ENCODE peak calls at places on chromosomes 4 and X, in eight cellular contexts. I is AG09309; Y is H54; Q is T-cell; F is activated CD4-positive, alpha-beta T cell treated with anti-CD3 and anti-CD28 coated beads, Interleukin-2, amount 50 U/mL, for 4 hours; U is HFFc6; K is nucleus accumbens; A is neural crest cell. Z is an unnamed sample.

GRCh38 chr4:80154547-80154933 is 42.8 kb upstream of the PRDM8 start:
- DNase-seq in K (no peak), F (no peak), A (no peak), U (no peak), Q (no peak), I (no peak), Y (no peak), Z (no peak)

GRCh38 chr4:184021389-184021788 is 116.3 kb downstream of the STOX2 start:
- DNase-seq in Q (no peak), Y (no peak), F (no peak), A (no peak), I (no peak), K (no peak), U (no peak), Z (no peak)

GRCh38 chr4:4854649-4855292 is 4.7 kb upstream of the MSX1 start:
- DNase-seq in F (no peak), K (no peak), A (no peak), U (no peak), Q (no peak), Y (no peak), I (no peak), Z (peak)

GRCh38 chr4:7773401-7774187 is 166.1 kb downstream of the AFAP1 start:
- DNase-seq in U (no peak), A (no peak), I (no peak), Q (no peak), K (no peak), F (no peak), Y (no peak), Z (peak)

GRCh38 chrX:23854122-23854521 is 53.6 kb downstream of the APOO start:
- DNase-seq in U (no peak), I (no peak), K (no peak), A (no peak), Y (no peak), Q (no peak), F (no peak), Z (no peak)

GRCh38 chr4:117481742-117482141 is 396.4 kb upstream of the TRAM1L1 start:
- DNase-seq in U (no peak), F (no peak), K (no peak), Q (no peak), I (no peak), Y (no peak), A (no peak), Z (no peak)

GRCh38 chr4:81346719-81347118 is 125.0 kb downstream of the RASGEF1B start:
- DNase-seq in Y (no peak), A (no peak), I (no peak), F (no peak), Q (no peak), K (no peak), U (no peak), Z (no peak)

GRCh38 chrX:110120025-110120424 is 117.1 kb downstream of the TMEM164 start:
- DNase-seq in Q (no peak), Y (no peak), I (no peak), F (no peak), U (no peak), K (no peak), A (no peak), Z (no peak)

GRCh38 chr4:172900880-172901279 is 267.7 kb upstream of the GALNT7 start:
- DNase-seq in A (no peak), Q (no peak), K (no peak), I (no peak), Y (no peak), U (no peak), F (no peak), Z (no peak)